ENCODE peak calls at places on chromosomes 2 and 18, in eight cellular contexts. C is tibial artery, S is HFF-Myc, Y is H9, K is lower leg skin, A is ascending aorta, P is kidney, J is lower lobe of right lung. V is an unnamed sample.

GRCh38 chr2:105055613-105056012 is 17.7 kb downstream of the MRPS9 start:
- DNase-seq in C (no peak), S (no peak), Y (no peak), K (no peak), A (no peak), P (no peak), J (no peak), V (no peak)

GRCh38 chr2:173991857-173992588 is 26.9 kb upstream of the SP3 start:
- DNase-seq in C (peak), S (no peak), Y (no peak), K (peak), A (peak), P (no peak), J (no peak), V (peak)

GRCh38 chr2:25052948-25053477 is 11.1 kb downstream of the EFR3B start:
- DNase-seq in C (no peak), S (no peak), Y (no peak), K (no peak), A (no peak), P (no peak), J (no peak), V (no peak)

GRCh38 chr2:147358375-147358774 is 486.5 kb upstream of the ACVR2A start:
- DNase-seq in C (peak), S (no peak), Y (no peak), K (no peak), A (no peak), P (no peak), J (no peak), V (no peak)

GRCh38 chr2:175017618-175018414 is 12.6 kb upstream of the CHN1 start:
- DNase-seq in C (no peak), S (no peak), Y (no peak), K (no peak), A (no peak), P (no peak), J (no peak), V (no peak)

GRCh38 chr2:108589786-108590185 is 55.5 kb downstream of the LIMS1 start:
- DNase-seq in C (no peak), S (no peak), Y (no peak), K (no peak), A (no peak), P (no peak), J (no peak), V (no peak)

GRCh38 chr2:149617476-149617875 is 29.9 kb upstream of the MMADHC start:
- DNase-seq in C (no peak), S (no peak), Y (no peak), K (no peak), A (no peak), P (no peak), J (no peak), V (no peak)

GRCh38 chr2:37389984-37390765 is 45.7 kb downstream of the QPCT start:
- DNase-seq in C (no peak), S (peak), Y (peak), K (no peak), A (no peak), P (no peak), J (no peak), V (no peak)

GRCh38 chr2:144456680-144457079 is 63.2 kb downstream of the ZEB2 start:
- DNase-seq in C (peak), S (no peak), Y (no peak), K (no peak), A (no peak), P (no peak), J (no peak), V (no peak)

GRCh38 chr2:54560146-54560881 is 104.2 kb downstream of the SPTBN1 start:
- DNase-seq in C (peak), S (no peak), Y (no peak), K (peak), A (no peak), P (no peak), J (peak), V (peak)

GRCh38 chr2:46563110-46563731 is 83.9 kb downstream of the TMEM247 start:
- DNase-seq in C (no peak), S (no peak), Y (no peak), K (no peak), A (no peak), P (no peak), J (no peak), V (no peak)

GRCh38 chr18:56891116-56891515 is 240.0 kb downstream of the WDR7 start:
- DNase-seq in C (no peak), S (no peak), Y (no peak), K (no peak), A (no peak), P (no peak), J (no peak), V (no peak)

GRCh38 chr2:40488101-40488598 is 36.3 kb upstream of the SLC8A1 start:
- DNase-seq in C (no peak), S (peak), Y (no peak), K (no peak), A (no peak), P (no peak), J (no peak), V (no peak)
- TF ChIP-seq CTCF in C (peak), S (peak), Y (peak), K (no peak), A (no peak), P (peak), J (peak), V (peak)

DNA sequence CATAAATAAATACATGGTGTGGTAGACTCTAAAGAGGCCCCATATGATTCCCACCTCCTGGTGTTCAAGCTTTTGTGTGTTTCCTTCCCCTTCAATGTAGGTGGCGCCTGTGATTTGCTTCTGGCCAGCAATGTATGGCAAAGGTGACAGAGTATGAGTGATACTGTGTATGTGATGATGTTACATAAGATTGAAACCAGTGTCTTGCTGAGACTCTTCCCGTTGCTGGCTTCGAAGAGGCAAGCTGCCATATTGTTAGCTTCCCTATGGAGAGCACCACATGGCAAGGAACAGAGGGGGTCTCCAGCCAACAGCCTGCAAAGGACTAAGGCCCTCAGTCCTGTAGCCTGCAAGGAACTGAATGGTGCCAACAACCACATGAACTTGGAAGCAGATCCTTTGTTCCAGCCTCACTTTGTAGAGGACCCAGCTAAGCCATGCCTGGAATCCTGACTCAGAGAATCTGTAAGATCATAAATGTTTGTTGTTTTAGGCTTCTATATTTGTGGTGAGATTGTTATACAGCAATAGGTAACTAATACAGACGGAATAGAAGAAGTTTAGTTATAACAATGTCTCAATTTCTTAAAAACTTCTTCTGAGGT is 1.7 kb upstream of the SMAD4 start:
- DNase-seq in C (no peak), S (no peak), Y (no peak), K (no peak), A (no peak), P (no peak), J (no peak), V (no peak)
- TF ChIP-seq CTCF in C (no peak), S (no peak), Y (no peak), K (no peak), A (no peak), P (no peak), J (no peak), V (no peak)

GRCh38 chr18:7269903-7270302 is 39.0 kb downstream of the LRRC30 start:
- DNase-seq in C (no peak), S (no peak), Y (no peak), K (no peak), A (no peak), P (no peak), J (no peak), V (no peak)

GRCh38 chr18:7273301-7273911 is 42.5 kb downstream of the LRRC30 start:
- DNase-seq in C (peak), S (peak), Y (no peak), K (peak), A (peak), P (peak), J (peak), V (no peak)

GRCh38 chr18:7272268-7273049 is 41.6 kb downstream of the LRRC30 start:
- DNase-seq in C (peak), S (peak), Y (peak), K (peak), A (no peak), P (peak), J (peak), V (peak)
- TF ChIP-seq CTCF in C (peak), S (peak), Y (peak), K (no peak), A (peak), P (peak), J (peak), V (peak)

DNA sequence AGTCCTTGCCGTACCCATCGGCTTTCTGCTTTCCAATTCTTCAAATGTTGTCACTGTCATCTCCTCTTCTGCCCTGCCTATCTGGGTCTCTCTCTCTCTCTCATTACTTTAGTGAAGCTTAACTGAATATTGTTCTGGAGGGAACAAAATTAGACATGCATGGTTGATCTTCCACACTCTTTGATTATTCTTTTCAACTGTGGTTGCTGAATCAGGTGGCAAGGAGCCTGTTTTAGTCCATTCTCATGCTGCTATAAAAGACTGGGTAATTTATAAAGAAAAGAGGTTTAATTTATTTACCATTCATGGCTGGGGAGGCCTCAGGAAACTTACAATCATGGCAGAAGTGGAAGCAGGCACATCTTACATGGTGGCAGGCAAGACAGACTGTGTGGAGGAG is 157.9 kb downstream of the ARL4C start:
- DNase-seq in C (no peak), S (no peak), Y (no peak), K (no peak), A (no peak), P (no peak), J (no peak), V (no peak)
- TF ChIP-seq CTCF in C (no peak), S (no peak), Y (no peak), K (no peak), A (no peak), P (no peak), J (no peak), V (no peak)